ENCODE peak calls at places on chromosomes 6 and 20, in seven cellular contexts. D, S, K, B, G, L and M are unnamed samples. For H3K36me3, the result is how much of the 10 kb centered on the place peaks cover.

GRCh38 chr6:13615802-13616140 is 636 bp downstream of the NOL7 start:
- DNase-seq in D (no peak), S (no peak), K (peak), B (peak), G (no peak), L (peak), M (no peak)

GRCh38 chr20:25099580-25099979 is 17.6 kb upstream of the VSX1 start:
- DNase-seq in D (no peak), S (no peak), K (peak), B (no peak), G (no peak), L (no peak), M (no peak)

GRCh38 chr6:149217466-149217888 is 100.0 kb upstream of the TAB2 start:
- DNase-seq in D (no peak), S (no peak), K (peak), B (no peak), G (no peak), L (peak), M (no peak)

GRCh38 chr6:99241905-99242534 is 107.5 kb downstream of the FAXC start:
- DNase-seq in D (peak), S (no peak), K (peak), B (peak), G (no peak), L (peak), M (peak)

GRCh38 chr20:4289875-4290274 is 274.5 kb upstream of the RNF24 start:
- DNase-seq in D (no peak), S (no peak), K (no peak), B (no peak), G (no peak), L (no peak), M (no peak)

GRCh38 chr6:106102034-106102433 is 15.9 kb downstream of the PRDM1 start:
- DNase-seq in D (no peak), S (no peak), K (peak), B (no peak), G (no peak), L (no peak), M (no peak)

GRCh38 chr6:22149501-22150490 is 147.0 kb downstream of the PRL start:
- DNase-seq in D (no peak), S (no peak), K (no peak), B (no peak), G (no peak), L (no peak), M (no peak)

GRCh38 chr6:119347466-119348307 is 1.9 kb downstream of the MAN1A1 start:
- DNase-seq in D (no peak), S (no peak), K (peak), B (peak), G (no peak), L (peak), M (no peak)

GRCh38 chr20:53157443-53158408 is 185.6 kb downstream of the TSHZ2 start:
- DNase-seq in D (peak), S (no peak), K (peak), B (peak), G (peak), L (peak), M (peak)

GRCh38 chr20:10708342-10709185 is 34.8 kb upstream of the JAG1 start:
- DNase-seq in D (peak), S (no peak), K (no peak), B (peak), G (no peak), L (no peak), M (peak)

GRCh38 chr6:112109267-112109666 is 21.9 kb downstream of the FAM229B start:
- DNase-seq in D (no peak), S (no peak), K (no peak), B (no peak), G (no peak), L (no peak), M (no peak)

GRCh38 chr6:112116215-112116614 is 28.8 kb downstream of the FAM229B start:
- DNase-seq in D (no peak), S (no peak), K (no peak), B (no peak), G (no peak), L (no peak), M (no peak)

GRCh38 chr6:112113918-112114317 is 26.5 kb downstream of the FAM229B start:
- DNase-seq in D (no peak), S (no peak), K (no peak), B (no peak), G (no peak), L (no peak), M (no peak)

GRCh38 chr6:112114577-112115223 is 27.3 kb downstream of the FAM229B start:
- DNase-seq in D (no peak), S (no peak), K (no peak), B (no peak), G (no peak), L (no peak), M (no peak)

GRCh38 chr6:112113371-112113770 is 26.0 kb downstream of the FAM229B start:
- DNase-seq in D (no peak), S (no peak), K (no peak), B (no peak), G (no peak), L (no peak), M (no peak)
- H3K36me3 ChIP-seq in D (under half), S (under half), K (under half), B (half or more), G (under half), L (under half), M (under half)

DNA sequence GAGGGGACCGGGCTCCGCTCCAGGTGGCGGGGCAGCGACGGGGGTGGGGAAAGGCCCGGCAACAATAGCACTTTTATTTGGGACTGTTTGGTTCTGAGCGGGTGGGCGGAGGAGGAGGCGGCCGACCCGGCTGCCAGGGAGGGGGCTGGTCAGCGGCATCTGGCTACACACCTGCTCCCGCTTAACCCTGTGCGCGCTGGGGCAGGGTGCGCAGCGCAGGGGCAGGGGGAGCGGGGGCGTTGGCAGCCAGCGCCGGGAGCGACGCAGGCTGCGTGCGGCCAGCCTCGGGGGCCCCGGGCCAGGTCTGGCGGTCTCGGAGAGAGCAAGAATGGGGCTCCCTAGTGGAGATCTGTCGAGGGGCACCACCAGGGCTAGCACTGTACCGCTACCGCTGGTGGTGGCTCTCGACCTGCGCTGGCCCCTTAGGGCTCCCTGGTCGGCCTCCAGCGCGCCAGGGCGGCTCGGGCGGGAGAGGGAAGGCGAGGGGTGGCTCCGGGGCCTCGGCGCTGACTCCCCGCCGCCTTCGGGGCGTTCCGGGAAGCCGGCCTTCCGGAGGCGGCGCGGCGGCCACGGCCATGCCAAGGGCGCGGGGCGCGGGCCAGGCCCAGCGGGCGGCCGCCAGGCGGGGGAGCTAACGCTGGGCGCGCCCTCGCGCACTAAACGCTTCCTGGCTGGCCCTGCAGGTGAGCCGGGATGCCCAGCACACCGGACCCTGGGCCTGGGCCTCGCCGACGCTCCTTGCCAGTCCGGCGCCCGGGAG is 92.4 kb downstream of the NCR2 start:
- DNase-seq in D (peak), S (no peak), K (no peak), B (peak), G (no peak), L (no peak), M (peak)
- H3K4me3 ChIP-seq in D (peak), S (peak), K (no peak), B (peak), G (peak), L (no peak), M (peak)

GRCh38 chr20:62266851-62267250 is 28.5 kb downstream of the OSBPL2 start:
- DNase-seq in D (no peak), S (no peak), K (no peak), B (no peak), G (no peak), L (no peak), M (no peak)
- H3K36me3 ChIP-seq in D (under half), S (under half), K (half or more), B (under half), G (under half), L (under half), M (under half)

DNA sequence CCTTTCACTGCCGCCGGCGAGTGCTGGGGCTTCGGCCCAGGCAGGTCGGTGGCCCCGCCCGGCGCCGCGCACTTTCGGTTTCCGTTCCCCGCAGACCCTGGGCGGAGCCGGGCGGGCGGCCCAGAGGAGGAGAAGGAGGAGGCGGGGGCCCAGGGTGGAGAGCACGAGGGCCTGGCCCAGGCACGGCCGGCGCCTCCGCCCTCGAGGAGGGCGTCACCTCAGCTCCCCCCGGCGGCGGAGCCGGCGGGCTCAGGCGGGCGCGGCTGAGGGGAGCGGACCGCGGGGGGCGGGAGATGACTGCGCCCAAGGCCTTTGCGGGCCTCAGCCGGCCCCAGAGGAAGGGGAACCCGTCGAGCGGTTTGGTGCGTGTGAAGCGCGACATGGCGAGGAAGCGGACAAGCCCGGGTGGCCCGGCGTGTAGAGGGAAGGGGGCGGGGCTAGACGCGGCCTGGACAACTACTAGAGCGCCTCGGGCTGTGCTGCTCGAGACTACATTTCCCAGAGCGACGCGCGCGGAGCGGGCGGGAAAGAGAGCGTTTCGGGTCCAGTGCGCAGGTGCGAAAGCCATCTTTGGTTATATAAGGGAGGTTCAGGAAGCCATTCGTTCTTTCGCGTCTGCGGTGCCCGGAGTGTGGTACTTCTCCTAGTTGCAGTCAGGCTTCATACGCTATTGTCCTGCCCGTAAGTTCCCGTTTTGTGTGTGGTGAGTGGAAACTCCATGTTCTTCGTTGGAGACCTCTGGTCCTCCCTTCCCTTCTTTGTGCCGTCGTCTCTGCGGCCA is at the start of gene ZNFX1:
- DNase-seq in D (peak), S (peak), K (peak), B (peak), G (peak), L (peak), M (peak)
- H3K4me3 ChIP-seq in D (peak), S (peak), K (peak), B (peak), G (peak), L (peak), M (peak)

GRCh38 chr6:34392497-34393190 is at the start of gene NUDT3:
- DNase-seq in D (peak), S (peak), K (peak), B (peak), G (peak), L (peak), M (peak)
- H3K36me3 ChIP-seq in D (under half), S (under half), K (under half), B (under half), G (under half), L (under half), M (under half)

DNA sequence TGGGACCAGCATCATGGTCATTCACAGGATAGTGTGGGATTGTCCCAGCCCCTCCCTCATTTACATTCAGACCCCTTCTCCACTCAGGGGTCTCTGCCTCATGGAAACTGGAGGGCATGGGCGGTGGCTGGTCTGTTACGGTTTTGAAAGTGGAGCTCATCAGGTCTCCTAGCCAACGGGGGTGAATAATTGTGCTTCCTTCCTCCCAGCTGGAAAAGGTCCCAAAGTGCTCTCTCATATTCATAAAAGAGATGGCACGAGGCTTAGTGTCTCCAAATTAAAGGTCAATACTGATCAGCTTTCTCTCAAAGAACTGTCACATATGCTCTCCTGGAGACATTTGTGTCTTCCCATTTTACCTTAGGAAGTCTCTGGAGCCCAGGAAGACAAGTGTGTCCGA is 19.9 kb downstream of the JARID2 start:
- DNase-seq in D (no peak), S (no peak), K (no peak), B (peak), G (no peak), L (no peak), M (no peak)
- H3K4me3 ChIP-seq in D (no peak), S (no peak), K (no peak), B (peak), G (no peak), L (peak), M (no peak)

GRCh38 chr20:57398231-57398821 is 7.1 kb downstream of the RBM38 start:
- DNase-seq in D (no peak), S (peak), K (peak), B (no peak), G (no peak), L (peak), M (no peak)

GRCh38 chr20:57396212-57396611 is 5.0 kb downstream of the RBM38 start:
- DNase-seq in D (no peak), S (no peak), K (no peak), B (no peak), G (no peak), L (no peak), M (no peak)

GRCh38 chr20:57396638-57397003 is 5.4 kb downstream of the RBM38 start:
- DNase-seq in D (no peak), S (no peak), K (no peak), B (no peak), G (no peak), L (no peak), M (no peak)

GRCh38 chr20:57397693-57398108 is 6.5 kb downstream of the RBM38 start:
- DNase-seq in D (no peak), S (no peak), K (peak), B (no peak), G (no peak), L (peak), M (no peak)

DNA sequence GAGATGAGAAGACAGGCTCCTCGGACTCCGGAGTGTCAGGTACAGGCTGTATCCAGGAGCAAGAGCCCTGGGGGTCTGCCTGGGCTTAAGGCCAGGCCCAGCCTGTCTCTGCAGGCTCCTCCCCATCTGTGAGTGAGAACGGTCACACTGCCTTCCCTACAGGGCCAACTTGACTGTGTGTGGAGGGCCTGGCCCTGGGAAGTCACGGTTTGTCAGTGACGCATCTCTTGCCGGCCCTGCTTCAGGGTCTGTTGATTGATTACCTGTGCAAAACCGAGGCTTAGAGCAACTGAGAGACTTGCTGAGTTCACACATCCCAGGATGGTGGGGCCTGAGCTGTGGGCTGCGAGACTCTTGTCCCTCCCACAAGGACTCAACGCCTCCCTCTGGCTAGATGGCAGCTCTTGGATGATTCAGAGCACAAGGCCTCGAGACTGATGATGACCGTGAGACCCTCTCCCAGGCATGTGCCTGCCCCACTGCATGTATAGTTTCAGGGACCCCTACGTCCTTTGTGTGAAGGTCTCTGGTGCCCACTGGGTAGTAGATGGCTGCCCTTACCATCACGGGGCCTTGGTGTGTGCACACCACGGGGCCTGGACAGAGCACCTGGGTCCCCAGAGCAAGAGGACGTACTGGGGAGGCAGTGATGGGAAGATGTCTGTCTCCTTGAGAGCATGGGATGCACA is 6.0 kb downstream of the RBM38 start:
- DNase-seq in D (no peak), S (no peak), K (peak), B (no peak), G (no peak), L (peak), M (no peak)
- H3K36me3 ChIP-seq in D (under half), S (under half), K (half or more), B (under half), G (under half), L (half or more), M (under half)

GRCh38 chr20:50449789-50450492 is 60.2 kb upstream of the PTPN1 start:
- DNase-seq in D (no peak), S (no peak), K (no peak), B (no peak), G (no peak), L (no peak), M (no peak)

GRCh38 chr20:50450493-50450826 is 59.7 kb upstream of the PTPN1 start:
- DNase-seq in D (no peak), S (no peak), K (no peak), B (no peak), G (no peak), L (no peak), M (no peak)

GRCh38 chr20:50447817-50448216 is 62.4 kb upstream of the PTPN1 start:
- DNase-seq in D (no peak), S (no peak), K (no peak), B (no peak), G (no peak), L (no peak), M (no peak)

GRCh38 chr20:50453533-50453932 is 56.6 kb upstream of the PTPN1 start:
- DNase-seq in D (no peak), S (no peak), K (no peak), B (no peak), G (no peak), L (no peak), M (no peak)

DNA sequence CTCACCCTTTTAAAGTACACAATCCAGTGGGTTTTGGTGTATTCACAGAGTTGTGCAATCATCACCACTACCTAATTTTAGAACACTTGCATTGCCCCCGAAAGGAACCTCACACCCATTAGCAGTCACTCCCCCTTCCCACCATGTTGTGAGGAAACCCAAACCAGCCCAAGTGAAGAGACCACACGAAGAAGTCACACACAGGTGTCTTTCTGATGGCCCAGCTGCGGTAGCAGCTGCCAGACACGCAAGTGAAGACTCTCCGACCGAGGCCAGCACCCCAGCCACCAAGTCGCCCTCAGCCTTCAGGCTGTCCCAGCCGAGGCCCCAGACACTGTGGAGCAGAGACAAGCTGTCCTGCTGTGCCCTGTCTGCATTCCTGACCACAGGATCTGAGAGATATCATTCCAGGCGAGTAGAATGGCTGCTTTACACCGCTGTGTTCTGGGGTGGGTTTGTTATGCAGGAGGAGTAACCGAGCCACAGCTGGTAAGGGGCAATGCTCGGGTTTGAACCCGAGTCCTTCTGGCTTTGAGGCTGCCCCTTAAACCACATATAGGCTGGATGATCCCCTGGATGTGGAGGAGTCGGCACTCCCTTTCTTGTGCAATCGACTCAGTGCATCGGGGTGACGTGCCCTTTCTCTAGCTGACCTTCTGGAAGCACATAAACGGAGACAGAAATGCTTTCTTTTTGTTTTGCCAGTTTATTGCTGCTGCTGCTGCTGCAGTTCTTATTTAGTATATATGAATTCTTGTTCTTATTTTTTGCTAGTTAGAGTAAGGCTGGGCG is 59.0 kb upstream of the PTPN1 start:
- DNase-seq in D (peak), S (no peak), K (no peak), B (peak), G (no peak), L (peak), M (no peak)
- H3K4me3 ChIP-seq in D (no peak), S (no peak), K (no peak), B (peak), G (peak), L (no peak), M (no peak)